ENCODE peak calls at places on chromosomes 11 and 22, in ten cellular contexts. N, S, U, F, C, D, K, V, B and G are unnamed samples.

GRCh38 chr22:43861529-43861928 is 784 bp downstream of the SULT4A1 start:
- DNase-seq in N (no peak), C (no peak), V (no peak), F (no peak), B (no peak), U (no peak), S (peak), D (no peak), K (no peak), G (peak)

GRCh38 chr11:88178211-88178610 is 3.0 kb upstream of the RAB38 start:
- DNase-seq in D (no peak), N (no peak), F (no peak), V (no peak), C (no peak), K (no peak), S (peak), U (peak), B (no peak), G (peak)

GRCh38 chr11:71249301-71249700 is 3.1 kb downstream of the SHANK2 start:
- DNase-seq in B (peak), S (no peak), N (no peak), F (no peak), C (no peak), V (no peak), K (no peak), D (no peak), U (no peak), G (no peak)

GRCh38 chr22:35627267-35628041 is 10.3 kb upstream of the MB start:
- DNase-seq in V (peak), S (peak), C (peak), D (peak), F (no peak), B (peak), K (peak), U (peak), N (peak), G (peak)

GRCh38 chr11:128724891-128725611 is 31.2 kb downstream of the FLI1 start:
- DNase-seq in B (no peak), D (no peak), F (no peak), U (no peak), C (no peak), N (no peak), K (no peak), V (no peak), S (no peak), G (no peak)

GRCh38 chr11:85539740-85540139 is 87.4 kb downstream of the DLG2 start:
- DNase-seq in V (no peak), N (no peak), K (no peak), B (no peak), D (no peak), U (no peak), C (no peak), F (no peak), S (no peak), G (no peak)

GRCh38 chr11:65274734-65275682 is 13.2 kb downstream of the POLA2 start:
- DNase-seq in V (peak), N (peak), B (peak), D (peak), F (no peak), U (peak), S (peak), K (peak), C (peak), G (peak)

GRCh38 chr22:27748355-27749168 is 53.0 kb downstream of the MN1 start:
- DNase-seq in U (peak), S (peak), D (no peak), F (no peak), K (no peak), B (no peak), C (peak), V (no peak), N (no peak), G (peak)

GRCh38 chr11:108561535-108561991 is 32.0 kb downstream of the EXPH5 start:
- DNase-seq in B (no peak), V (no peak), C (no peak), K (no peak), F (no peak), N (no peak), D (no peak), U (peak), S (peak), G (no peak)

GRCh38 chr22:28799834-28800307 is 498 bp downstream of the XBP1 start:
- DNase-seq in C (no peak), V (no peak), U (peak), F (no peak), S (peak), K (peak), D (peak), N (peak), B (peak), G (peak)

GRCh38 chr11:123181075-123181474 is 14.0 kb downstream of the CLMP start:
- DNase-seq in V (no peak), K (no peak), C (no peak), N (no peak), B (no peak), F (no peak), D (no peak), S (no peak), U (no peak), G (peak)

GRCh38 chr11:32586576-32587190 is 3.1 kb downstream of the EIF3M start:
- DNase-seq in K (no peak), F (no peak), C (peak), B (no peak), S (peak), V (peak), D (no peak), U (peak), N (no peak), G (peak)

GRCh38 chr22:39496131-39496838 is 5.8 kb upstream of the MIEF1 start:
- DNase-seq in U (peak), K (peak), B (peak), N (peak), V (peak), C (peak), S (peak), D (peak), F (peak), G (peak)

GRCh38 chr11:120236169-120237107 is 3.5 kb upstream of the POU2F3 start:
- DNase-seq in C (peak), B (no peak), K (no peak), U (peak), V (peak), S (no peak), F (no peak), N (no peak), D (no peak), G (peak)

GRCh38 chr22:26139320-26139719 is 29.9 kb upstream of the SEZ6L start:
- DNase-seq in S (no peak), K (no peak), V (no peak), B (no peak), D (no peak), C (no peak), N (peak), U (no peak), F (no peak), G (no peak)

GRCh38 chr11:118010738-118011461 is 24.7 kb downstream of the IL10RA start:
- DNase-seq in F (peak), K (peak), D (no peak), V (no peak), C (no peak), B (peak), U (no peak), S (no peak), N (peak), G (no peak)

GRCh38 chr11:65205602-65205967 is 23.9 kb downstream of the CAPN1 start:
- DNase-seq in K (no peak), S (no peak), U (no peak), V (no peak), D (no peak), N (no peak), C (no peak), B (peak), F (no peak), G (no peak)

GRCh38 chr11:115504279-115505158 is at the start of gene CADM1:
- DNase-seq in S (peak), U (peak), K (peak), F (peak), V (peak), B (peak), C (peak), D (peak), N (peak), G (peak)

GRCh38 chr11:70173018-70173417 is 30.1 kb upstream of the FADD start:
- DNase-seq in K (no peak), D (no peak), S (no peak), B (no peak), C (no peak), F (no peak), V (no peak), N (no peak), U (no peak), G (no peak)

GRCh38 chr22:43922123-43922522 is 1.5 kb upstream of the PNPLA3 start:
- DNase-seq in C (no peak), U (no peak), D (no peak), B (no peak), F (no peak), S (no peak), N (no peak), V (no peak), K (no peak), G (no peak)

GRCh38 chr22:38788417-38788816 is 5.5 kb downstream of the DNAL4 start:
- DNase-seq in F (no peak), V (peak), C (peak), K (peak), S (peak), U (peak), B (peak), D (no peak), N (no peak), G (peak)

GRCh38 chr11:87255589-87255988 is 217.9 kb downstream of the TMEM135 start:
- DNase-seq in V (no peak), F (no peak), B (no peak), S (no peak), C (no peak), N (no peak), U (no peak), D (no peak), K (no peak), G (no peak)

GRCh38 chr22:35393116-35394010 is 6.6 kb upstream of the MCM5 start:
- DNase-seq in S (no peak), N (no peak), V (no peak), F (no peak), B (no peak), D (no peak), C (no peak), K (no peak), U (no peak), G (no peak)

GRCh38 chr11:3782963-3783362 is 14.4 kb downstream of the NUP98 start:
- DNase-seq in B (no peak), S (no peak), D (no peak), V (no peak), K (no peak), N (no peak), U (no peak), F (no peak), C (no peak), G (no peak)

GRCh38 chr11:76280151-76280881 is 74.0 kb upstream of the WNT11 start:
- DNase-seq in K (no peak), V (no peak), C (no peak), S (no peak), F (no peak), B (no peak), D (no peak), N (no peak), U (no peak), G (no peak)

GRCh38 chr22:28116261-28116673 is 197.2 kb upstream of the PITPNB start:
- DNase-seq in V (peak), U (peak), C (peak), K (no peak), D (no peak), B (no peak), S (peak), N (peak), F (no peak), G (peak)

GRCh38 chr11:6812391-6813005 is 13.0 kb upstream of the OR6A2 start:
- DNase-seq in U (peak), S (peak), K (peak), C (peak), N (no peak), F (peak), V (peak), D (no peak), B (no peak), G (peak)

GRCh38 chr11:91819743-91820142 is 404.9 kb upstream of the FAT3 start:
- DNase-seq in F (no peak), C (no peak), N (no peak), U (no peak), D (no peak), S (no peak), V (no peak), K (no peak), B (no peak), G (no peak)

GRCh38 chr11:121967131-121967689 is 148.8 kb downstream of the BLID start:
- DNase-seq in D (no peak), U (no peak), N (no peak), S (no peak), V (no peak), K (no peak), F (no peak), C (no peak), B (no peak), G (no peak)

GRCh38 chr11:22433517-22433916 is 95.3 kb downstream of the SLC17A6 start:
- DNase-seq in V (no peak), S (no peak), K (no peak), U (no peak), F (no peak), D (no peak), C (no peak), B (no peak), N (no peak), G (no peak)

GRCh38 chr22:48431536-48432315 is 1395.9 kb downstream of the BRD1 start:
- DNase-seq in D (no peak), B (no peak), V (peak), F (no peak), S (no peak), C (no peak), U (no peak), N (peak), K (no peak), G (no peak)

GRCh38 chr11:64870893-64871849 is 7.2 kb downstream of the EHD1 start:
- DNase-seq in D (no peak), K (peak), B (no peak), F (no peak), C (no peak), U (no peak), S (no peak), V (no peak), N (no peak), G (no peak)

GRCh38 chr11:28176231-28176853 is 68.2 kb downstream of the METTL15 start:
- DNase-seq in C (peak), N (no peak), S (no peak), D (no peak), V (no peak), U (no peak), B (no peak), K (no peak), F (no peak), G (peak)

GRCh38 chr22:30325065-30325720 is 1.5 kb downstream of the TBC1D10A start:
- DNase-seq in V (peak), F (no peak), S (peak), C (peak), N (peak), B (peak), K (peak), U (peak), D (no peak), G (peak)

GRCh38 chr11:36249271-36249670 is 40.0 kb downstream of the COMMD9 start:
- DNase-seq in D (no peak), F (no peak), V (no peak), S (peak), B (no peak), U (peak), N (no peak), C (peak), K (no peak), G (peak)

GRCh38 chr11:73009972-73010371 is 132.1 kb downstream of the FCHSD2 start:
- DNase-seq in N (no peak), K (no peak), F (no peak), B (no peak), U (no peak), S (no peak), V (no peak), C (no peak), D (no peak), G (no peak)

GRCh38 chr22:22836635-22837034 is 51.0 kb upstream of the IGLL5 start:
- DNase-seq in B (no peak), F (no peak), D (no peak), S (no peak), K (no peak), C (peak), N (no peak), V (peak), U (no peak), G (peak)

GRCh38 chr11:44959064-44959463 is 8.4 kb upstream of the TP53I11 start:
- DNase-seq in N (no peak), B (no peak), S (no peak), V (no peak), K (no peak), C (no peak), F (no peak), D (no peak), U (no peak), G (no peak)

GRCh38 chr11:44955019-44955738 is 4.5 kb upstream of the TP53I11 start:
- DNase-seq in N (peak), U (peak), V (peak), C (peak), F (peak), S (peak), K (peak), D (no peak), B (peak), G (peak)

GRCh38 chr11:44958165-44958564 is 7.5 kb upstream of the TP53I11 start:
- DNase-seq in C (no peak), U (no peak), B (peak), N (no peak), F (no peak), K (peak), S (no peak), V (no peak), D (no peak), G (no peak)

GRCh38 chr11:44954051-44954906 is 3.6 kb upstream of the TP53I11 start:
- DNase-seq in S (no peak), D (no peak), C (no peak), V (no peak), B (no peak), K (no peak), F (no peak), N (no peak), U (no peak), G (no peak)

GRCh38 chr11:44957051-44957515 is 6.4 kb upstream of the TP53I11 start:
- DNase-seq in B (no peak), K (no peak), V (no peak), F (no peak), N (peak), S (no peak), D (no peak), C (no peak), U (no peak), G (no peak)
- H3K4me3 ChIP-seq in B (no peak), K (no peak), V (no peak), F (no peak), N (no peak), S (no peak), D (no peak), C (no peak), U (no peak), G (no peak)

DNA sequence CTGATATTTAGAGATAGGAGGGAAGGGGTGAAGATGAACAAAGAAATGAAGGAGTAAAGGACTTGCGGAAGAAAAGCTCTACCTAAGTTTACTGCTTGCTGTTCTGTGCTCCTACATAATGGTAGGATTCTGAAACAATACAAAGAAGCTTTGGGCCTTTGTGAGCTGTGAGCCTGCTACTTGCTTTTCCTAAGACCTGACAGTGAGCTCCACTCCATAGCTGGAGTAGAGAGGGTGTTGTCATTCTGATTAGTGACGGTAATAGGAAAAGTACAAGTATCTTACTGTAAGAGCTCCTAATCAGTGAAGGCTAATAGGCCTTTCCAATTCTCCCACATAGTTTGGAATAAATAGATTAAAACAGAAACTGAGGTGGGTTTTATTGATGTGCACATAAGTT is 75.9 kb downstream of the PARVA start:
- DNase-seq in N (no peak), S (no peak), C (no peak), K (no peak), U (no peak), B (no peak), D (no peak), V (no peak), F (no peak), G (no peak)
- H3K4me3 ChIP-seq in N (no peak), S (no peak), C (no peak), K (no peak), U (no peak), B (no peak), D (no peak), V (no peak), F (no peak), G (no peak)

DNA sequence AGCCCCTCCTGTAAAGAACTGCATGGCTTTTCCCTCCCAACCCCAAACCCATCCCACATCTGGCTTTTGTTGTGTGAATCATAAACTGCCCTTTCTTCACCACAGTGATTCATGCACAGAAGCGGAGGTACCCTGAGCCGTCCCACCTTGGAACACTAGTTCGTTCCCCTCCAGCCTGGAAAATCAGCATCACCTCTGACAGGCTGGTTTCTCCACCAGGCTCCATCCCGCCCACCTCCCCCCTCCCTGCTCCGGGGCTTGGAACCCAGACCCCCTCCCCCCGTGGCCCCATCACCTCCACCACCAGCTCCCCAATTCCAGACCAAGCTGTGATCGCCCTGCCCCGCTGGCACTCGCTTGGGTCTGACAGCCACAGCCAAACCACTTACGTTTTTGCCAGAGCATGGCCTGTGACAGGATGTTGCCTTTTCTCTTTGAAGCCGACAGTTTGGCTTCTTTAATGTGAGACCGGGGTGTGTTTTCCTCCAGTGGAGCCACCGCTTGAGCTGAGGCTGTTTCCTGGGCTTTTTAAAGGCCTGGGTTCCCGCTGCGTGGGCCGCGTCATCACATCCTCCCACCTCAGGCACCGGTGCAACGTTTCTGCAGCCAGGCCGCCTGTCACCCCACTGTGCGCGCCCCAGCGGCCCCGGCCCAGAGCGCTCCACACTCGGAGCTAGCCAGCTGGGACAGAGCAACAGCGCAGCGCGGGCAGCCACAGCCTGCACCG is at the start of gene POU2AF1:
- DNase-seq in B (no peak), U (peak), F (no peak), N (no peak), K (no peak), D (no peak), V (no peak), S (peak), C (no peak), G (peak)
- H3K4me3 ChIP-seq in B (peak), U (no peak), F (no peak), N (no peak), K (no peak), D (no peak), V (no peak), S (no peak), C (no peak), G (no peak)

GRCh38 chr22:20284471-20285086 is 16.5 kb upstream of the RTN4R start:
- DNase-seq in V (no peak), U (no peak), N (no peak), D (no peak), B (no peak), S (no peak), F (no peak), C (no peak), K (no peak), G (no peak)
- H3K4me3 ChIP-seq in V (no peak), U (no peak), N (no peak), D (no peak), B (no peak), S (no peak), F (no peak), C (no peak), K (no peak), G (no peak)

GRCh38 chr11:94183886-94184264 is 55.2 kb downstream of the PANX1 start:
- DNase-seq in U (peak), V (peak), C (peak), S (peak), F (no peak), B (peak), D (peak), K (peak), N (peak), G (peak)

GRCh38 chr11:94184362-94184761 is 55.7 kb downstream of the PANX1 start:
- DNase-seq in C (no peak), N (no peak), V (no peak), S (no peak), K (no peak), U (no peak), F (no peak), B (no peak), D (no peak), G (no peak)

GRCh38 chr11:94185387-94186084 is 56.9 kb downstream of the PANX1 start:
- DNase-seq in D (no peak), N (no peak), V (no peak), S (peak), C (no peak), F (no peak), B (no peak), U (peak), K (no peak), G (peak)

GRCh38 chr11:94183251-94183885 is 54.7 kb downstream of the PANX1 start:
- DNase-seq in U (no peak), S (no peak), V (no peak), D (no peak), C (no peak), N (no peak), B (no peak), K (no peak), F (no peak), G (no peak)

GRCh38 chr11:94184861-94185260 is 56.2 kb downstream of the PANX1 start:
- DNase-seq in F (no peak), U (no peak), B (no peak), N (no peak), K (no peak), V (no peak), D (no peak), S (no peak), C (no peak), G (no peak)
- H3K4me3 ChIP-seq in F (no peak), U (no peak), B (no peak), N (no peak), K (no peak), V (no peak), D (no peak), S (no peak), C (no peak), G (no peak)